ENCODE peak calls at places on chromosomes 1 and 21, in four cellular contexts. One of them, this sample, is unnamed.

GRCh38 chr1:181033799-181034391 is at the start of gene MR1:
- DNase-seq in HL-60: peak; percentile 80
- DNase-seq in K562: peak; percentile 91
- DNase-seq in GM12878: peak; percentile 92
- DNase-seq in this sample: peak; percentile 58

GRCh38 chr1:98398092-98398491 is 263.4 kb upstream of the SNX7 start:
- DNase-seq in HL-60: no peak
- DNase-seq in K562: no peak
- DNase-seq in GM12878: no peak
- DNase-seq in this sample: no peak

GRCh38 chr1:39178541-39179431 is 25.7 kb upstream of the MACF1 start:
- DNase-seq in HL-60: no peak
- DNase-seq in K562: peak; percentile 29
- DNase-seq in GM12878: no peak
- DNase-seq in this sample: no peak

GRCh38 chr1:67680486-67680885 is 4.5 kb upstream of the GADD45A start:
- DNase-seq in HL-60: no peak
- DNase-seq in K562: no peak
- DNase-seq in GM12878: no peak
- DNase-seq in this sample: no peak

GRCh38 chr1:106049595-106049994 is 1006.9 kb upstream of the PRMT6 start:
- DNase-seq in HL-60: no peak
- DNase-seq in K562: no peak
- DNase-seq in GM12878: no peak
- DNase-seq in this sample: no peak

GRCh38 chr21:43622796-43623195 is 36.5 kb downstream of the HSF2BP start:
- DNase-seq in HL-60: no peak
- DNase-seq in K562: no peak
- DNase-seq in GM12878: no peak
- DNase-seq in this sample: no peak

GRCh38 chr1:18232052-18232451 is 124.5 kb downstream of the IGSF21 start:
- DNase-seq in HL-60: no peak
- DNase-seq in K562: peak; percentile 17
- DNase-seq in GM12878: no peak
- DNase-seq in this sample: no peak

GRCh38 chr1:228793032-228793431 is 57.8 kb downstream of the RHOU start:
- DNase-seq in HL-60: no peak
- DNase-seq in K562: no peak
- DNase-seq in GM12878: no peak
- DNase-seq in this sample: no peak

GRCh38 chr1:153626929-153627796 is at the start of gene S100A13:
- DNase-seq in HL-60: no peak
- DNase-seq in K562: peak; percentile 95
- DNase-seq in GM12878: no peak
- DNase-seq in this sample: peak; percentile 69

GRCh38 chr1:210687582-210688279 is 359.0 kb downstream of the HHAT start:
- DNase-seq in HL-60: no peak
- DNase-seq in K562: no peak
- DNase-seq in GM12878: no peak
- DNase-seq in this sample: no peak

GRCh38 chr1:75796376-75797272 is at the start of gene MSH4:
- DNase-seq in HL-60: no peak
- DNase-seq in K562: peak; percentile 43
- DNase-seq in GM12878: no peak
- DNase-seq in this sample: no peak
- TF ChIP-seq SPI1 in HL-60: no peak
- TF ChIP-seq SPI1 in K562: no peak
- TF ChIP-seq SPI1 in GM12878: no peak
- TF ChIP-seq SPI1 in this sample: no peak

GRCh38 chr1:90104941-90105593 is 110.2 kb downstream of the ZNF326 start:
- DNase-seq in HL-60: no peak
- DNase-seq in K562: no peak
- DNase-seq in GM12878: no peak
- DNase-seq in this sample: no peak
- TF ChIP-seq SPI1 in HL-60: no peak
- TF ChIP-seq SPI1 in K562: no peak
- TF ChIP-seq SPI1 in GM12878: no peak
- TF ChIP-seq SPI1 in this sample: no peak

GRCh38 chr1:36027766-36028165 is 56.1 kb upstream of the TEKT2 start:
- DNase-seq in HL-60: no peak
- DNase-seq in K562: no peak
- DNase-seq in GM12878: no peak
- DNase-seq in this sample: no peak
- TF ChIP-seq SPI1 in HL-60: no peak
- TF ChIP-seq SPI1 in K562: no peak
- TF ChIP-seq SPI1 in GM12878: no peak
- TF ChIP-seq SPI1 in this sample: no peak

GRCh38 chr1:3029481-3029961 is 8.3 kb downstream of the ACTRT2 start:
- DNase-seq in HL-60: no peak
- DNase-seq in K562: no peak
- DNase-seq in GM12878: no peak
- DNase-seq in this sample: no peak
- TF ChIP-seq SPI1 in HL-60: no peak
- TF ChIP-seq SPI1 in K562: no peak
- TF ChIP-seq SPI1 in GM12878: no peak
- TF ChIP-seq SPI1 in this sample: no peak

DNA sequence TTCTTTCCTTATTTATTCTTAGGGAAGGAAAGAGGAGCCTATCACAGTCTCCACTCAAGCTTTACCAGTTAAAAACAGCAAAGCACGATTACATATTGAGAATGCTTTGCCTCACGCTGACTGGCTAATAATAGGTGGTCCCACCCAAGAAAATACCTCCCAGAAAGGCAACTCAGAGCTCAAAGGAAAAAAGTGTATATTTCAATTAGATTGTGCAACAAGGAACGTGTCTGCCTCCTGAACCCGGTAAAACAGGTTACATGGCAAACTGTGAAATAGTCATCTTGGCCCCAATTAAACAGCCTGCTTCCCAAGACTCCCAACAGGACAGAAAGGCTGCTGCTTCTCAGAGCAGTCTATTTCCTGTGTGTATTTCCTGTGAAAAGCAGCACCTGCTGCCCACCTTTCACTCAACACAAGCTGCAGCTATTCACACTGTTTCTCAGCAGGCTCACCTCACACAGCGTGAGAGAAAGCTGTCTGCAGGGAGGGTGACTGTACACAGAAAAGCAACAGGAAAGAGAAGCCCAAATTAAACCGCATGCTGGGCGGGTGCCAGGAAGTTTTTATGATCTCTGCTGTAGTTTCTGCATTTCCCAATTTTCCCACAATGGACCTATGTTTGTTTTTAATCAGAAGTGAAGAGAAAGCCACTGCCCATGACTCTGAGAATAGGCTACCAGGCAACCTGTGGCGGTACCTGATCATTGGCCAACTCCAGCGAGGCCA is 44.0 kb downstream of the URB1 start:
- DNase-seq in HL-60: no peak
- DNase-seq in K562: no peak
- DNase-seq in GM12878: no peak
- DNase-seq in this sample: no peak
- TF ChIP-seq SPI1 in HL-60: no peak
- TF ChIP-seq SPI1 in K562: no peak
- TF ChIP-seq SPI1 in GM12878: no peak
- TF ChIP-seq SPI1 in this sample: no peak

GRCh38 chr1:17184822-17185484 is 20.0 kb upstream of the PADI1 start:
- DNase-seq in HL-60: no peak
- DNase-seq in K562: no peak
- DNase-seq in GM12878: no peak
- DNase-seq in this sample: no peak

GRCh38 chr1:17183388-17184160 is 21.4 kb upstream of the PADI1 start:
- DNase-seq in HL-60: no peak
- DNase-seq in K562: no peak
- DNase-seq in GM12878: no peak
- DNase-seq in this sample: no peak

GRCh38 chr1:17185485-17185860 is 19.5 kb upstream of the PADI1 start:
- DNase-seq in HL-60: no peak
- DNase-seq in K562: no peak
- DNase-seq in GM12878: no peak
- DNase-seq in this sample: no peak

GRCh38 chr1:17184161-17184665 is 20.7 kb upstream of the PADI1 start:
- DNase-seq in HL-60: no peak
- DNase-seq in K562: no peak
- DNase-seq in GM12878: no peak
- DNase-seq in this sample: no peak

GRCh38 chr1:17181785-17182464 is 23.0 kb upstream of the PADI1 start:
- DNase-seq in HL-60: peak; percentile 81
- DNase-seq in K562: no peak
- DNase-seq in GM12878: no peak
- DNase-seq in this sample: no peak
- TF ChIP-seq SPI1 in HL-60: peak; percentile 72
- TF ChIP-seq SPI1 in K562: no peak
- TF ChIP-seq SPI1 in GM12878: no peak
- TF ChIP-seq SPI1 in this sample: no peak

GRCh38 chr1:52444465-52444864 is 40.1 kb downstream of the PRPF38A start:
- DNase-seq in HL-60: no peak
- DNase-seq in K562: no peak
- DNase-seq in GM12878: no peak
- DNase-seq in this sample: no peak
- TF ChIP-seq SPI1 in HL-60: no peak
- TF ChIP-seq SPI1 in K562: no peak
- TF ChIP-seq SPI1 in GM12878: no peak
- TF ChIP-seq SPI1 in this sample: no peak

GRCh38 chr1:46991083-46991923 is 32.2 kb upstream of the CYP4X1 start:
- DNase-seq in HL-60: no peak
- DNase-seq in K562: peak; percentile 16
- DNase-seq in GM12878: no peak
- DNase-seq in this sample: no peak

GRCh38 chr1:47002211-47002610 is 21.3 kb upstream of the CYP4X1 start:
- DNase-seq in HL-60: no peak
- DNase-seq in K562: no peak
- DNase-seq in GM12878: no peak
- DNase-seq in this sample: no peak

GRCh38 chr1:46996659-46997281 is 26.7 kb upstream of the CYP4X1 start:
- DNase-seq in HL-60: peak; percentile 1
- DNase-seq in K562: no peak
- DNase-seq in GM12878: no peak
- DNase-seq in this sample: no peak
- TF ChIP-seq SPI1 in HL-60: no peak
- TF ChIP-seq SPI1 in K562: no peak
- TF ChIP-seq SPI1 in GM12878: no peak
- TF ChIP-seq SPI1 in this sample: no peak

GRCh38 chr1:23627065-23627464 is 64.5 kb upstream of the RPL11 start:
- DNase-seq in HL-60: no peak
- DNase-seq in K562: no peak
- DNase-seq in GM12878: no peak
- DNase-seq in this sample: no peak

GRCh38 chr1:23632479-23633160 is 59.0 kb upstream of the RPL11 start:
- DNase-seq in HL-60: no peak
- DNase-seq in K562: no peak
- DNase-seq in GM12878: no peak
- DNase-seq in this sample: no peak

GRCh38 chr1:23628951-23629387 is 62.6 kb upstream of the RPL11 start:
- DNase-seq in HL-60: no peak
- DNase-seq in K562: no peak
- DNase-seq in GM12878: no peak
- DNase-seq in this sample: no peak

GRCh38 chr1:23625929-23626535 is 65.6 kb upstream of the RPL11 start:
- DNase-seq in HL-60: no peak
- DNase-seq in K562: no peak
- DNase-seq in GM12878: no peak
- DNase-seq in this sample: no peak

DNA sequence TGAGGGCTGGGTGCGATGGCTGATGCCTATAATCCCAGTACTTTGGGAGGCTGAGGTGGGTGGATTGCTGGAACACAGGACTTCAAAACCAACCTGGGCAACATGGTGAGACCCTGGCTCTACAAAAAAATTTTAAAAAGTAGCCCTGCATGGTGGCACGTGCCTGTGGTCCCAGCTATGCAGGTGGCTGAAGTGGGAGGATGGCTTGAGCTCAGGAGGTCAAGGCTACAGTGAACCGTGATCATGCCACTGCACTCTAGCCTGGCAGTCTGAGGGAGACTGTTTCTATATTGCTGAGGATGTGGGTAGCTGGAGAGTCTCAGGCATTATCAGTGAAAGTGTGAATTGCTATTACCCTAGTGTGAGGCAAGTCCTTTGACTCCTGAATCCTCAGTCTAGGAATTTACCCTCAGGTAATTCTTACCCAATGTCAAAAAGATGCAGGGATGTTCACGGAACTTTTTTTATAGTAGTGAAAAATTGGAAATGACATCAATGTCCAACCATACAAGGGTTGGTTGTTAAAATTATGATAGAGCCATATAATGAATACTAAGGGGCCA is 61.8 kb upstream of the RPL11 start:
- DNase-seq in HL-60: no peak
- DNase-seq in K562: no peak
- DNase-seq in GM12878: no peak
- DNase-seq in this sample: no peak
- TF ChIP-seq SPI1 in HL-60: no peak
- TF ChIP-seq SPI1 in K562: no peak
- TF ChIP-seq SPI1 in GM12878: no peak
- TF ChIP-seq SPI1 in this sample: no peak

GRCh38 chr1:40593449-40594186 is 62.2 kb downstream of the ZNF684 start:
- DNase-seq in HL-60: peak; percentile 20
- DNase-seq in K562: no peak
- DNase-seq in GM12878: no peak
- DNase-seq in this sample: no peak
- TF ChIP-seq SPI1 in HL-60: no peak
- TF ChIP-seq SPI1 in K562: no peak
- TF ChIP-seq SPI1 in GM12878: no peak
- TF ChIP-seq SPI1 in this sample: no peak

This sample was measured in GM12891.